ENCODE peak calls at places on chromosomes 3 and 15, in six cellular contexts. Z is activated T-cell treated with anti-CD3 and anti-CD28 coated beads, Interleukin-2, amount 50 U/mL, for 72 hours; A is cardiac fibroblast; W is neural crest cell; H is AG09309; C is EL. R is an unnamed sample.

GRCh38 chr3:111989061-111989678 is 9.6 kb upstream of the TAGLN3 start:
- DNase-seq in Z (no peak), A (peak; percentile 81), W (no peak), H (peak; percentile 51), C (peak; percentile 65), R (peak; percentile 63)

GRCh38 chr3:133980550-133980949 is 49.2 kb downstream of the SLCO2A1 start:
- DNase-seq in Z (no peak), A (no peak), W (no peak), H (no peak), C (no peak), R (no peak)

GRCh38 chr3:134949150-134949549 is 154.1 kb downstream of the EPHB1 start:
- DNase-seq in Z (no peak), A (no peak), W (no peak), H (no peak), C (no peak), R (no peak)

GRCh38 chr3:189099031-189099471 is 72.7 kb upstream of the TPRG1 start:
- DNase-seq in Z (no peak), A (no peak), W (no peak), H (no peak), C (no peak), R (no peak)

GRCh38 chr3:124986153-124987143 is 51.9 kb upstream of the MUC13 start:
- DNase-seq in Z (no peak), A (peak; percentile 93), W (peak; percentile 16), H (peak; percentile 80), C (peak; percentile 99), R (no peak)

GRCh38 chr3:72195895-72196294 is 410.9 kb upstream of the PROK2 start:
- DNase-seq in Z (no peak), A (no peak), W (no peak), H (no peak), C (no peak), R (no peak)

GRCh38 chr3:38576131-38577088 is 73.1 kb downstream of the SCN5A start:
- DNase-seq in Z (no peak), A (no peak), W (no peak), H (no peak), C (no peak), R (no peak)

GRCh38 chr15:70319466-70319865 is 221.7 kb upstream of the TLE3 start:
- DNase-seq in Z (no peak), A (no peak), W (no peak), H (no peak), C (no peak), R (no peak)

GRCh38 chr3:187251599-187251998 is 39.9 kb downstream of the MASP1 start:
- DNase-seq in Z (no peak), A (no peak), W (no peak), H (no peak), C (no peak), R (no peak)

GRCh38 chr15:89551502-89551901 is 23.8 kb upstream of the TICRR start:
- DNase-seq in Z (no peak), A (peak; percentile 13), W (no peak), H (no peak), C (no peak), R (no peak)

GRCh38 chr3:141412936-141413354 is 44.6 kb downstream of the ZBTB38 start:
- DNase-seq in Z (no peak), A (peak; percentile 84), W (no peak), H (peak; percentile 82), C (peak; percentile 64), R (no peak)

GRCh38 chr3:151003772-151004127 is 31.2 kb upstream of the CLRN1 start:
- DNase-seq in Z (no peak), A (no peak), W (no peak), H (no peak), C (no peak), R (no peak)